ENCODE peak calls at places on chromosomes 7 and 10, in eight cellular contexts. R, N, V, B, F, E, Q and H are unnamed samples.

GRCh38 chr10:108363566-108363965 is 1199.1 kb upstream of the SORCS1 start:
- DNase-seq in R (no peak), N (no peak), V (no peak), B (no peak), F (no peak), E (peak; percentile 52), Q (no peak), H (no peak)

GRCh38 chr7:150780249-150780648 is 19.9 kb downstream of the TMEM176B start:
- DNase-seq in R (no peak), N (no peak), V (no peak), B (no peak), F (no peak), E (no peak), Q (no peak), H (no peak)

GRCh38 chr10:7410306-7410799 is 481 bp downstream of the SFMBT2 start:
- DNase-seq in R (no peak), N (peak; percentile 49), V (peak; percentile 13), B (no peak), F (no peak), E (peak; percentile 36), Q (peak; percentile 67), H (peak; percentile 27)

GRCh38 chr10:118590334-118590733 is 5.1 kb downstream of the PRLHR start:
- DNase-seq in R (no peak), N (no peak), V (peak; percentile 88), B (no peak), F (no peak), E (peak; percentile 56), Q (no peak), H (no peak)

GRCh38 chr7:81788241-81788640 is 18.4 kb upstream of the HGF start:
- DNase-seq in R (no peak), N (no peak), V (no peak), B (no peak), F (no peak), E (no peak), Q (no peak), H (no peak)

GRCh38 chr7:103989785-103990775 is 622 bp upstream of the RELN start:
- DNase-seq in R (no peak), N (peak; percentile 72), V (peak; percentile 68), B (no peak), F (no peak), E (peak; percentile 46), Q (peak; percentile 81), H (no peak)

GRCh38 chr7:141593134-141593533 is 41.9 kb downstream of the AGK start:
- DNase-seq in R (no peak), N (no peak), V (no peak), B (no peak), F (no peak), E (peak; percentile 14), Q (no peak), H (no peak)

GRCh38 chr10:30166929-30167328 is 107.5 kb upstream of the JCAD start:
- DNase-seq in R (no peak), N (no peak), V (no peak), B (no peak), F (no peak), E (no peak), Q (no peak), H (no peak)

GRCh38 chr10:132693676-132694075 is 92.3 kb downstream of the NKX6-2 start:
- DNase-seq in R (no peak), N (no peak), V (no peak), B (no peak), F (no peak), E (no peak), Q (no peak), H (no peak)